ENCODE peak calls at places on chromosomes 4 and X, in four cellular contexts. D is SK-N-DZ; N is naive thymus-derived CD4-positive, alpha-beta T cell; K is NCI-H1417. L is an unnamed sample.

GRCh38 chr4:176150704-176151103 is 44.7 kb downstream of the SPATA4 start:
- DNase-seq in N (no peak), K (no peak), D (no peak), L (no peak)

GRCh38 chr4:21097026-21097425 is 396.8 kb downstream of the PACRGL start:
- DNase-seq in D (no peak), K (no peak), N (no peak), L (no peak)

GRCh38 chr4:73257995-73258667 is 467 bp downstream of the ANKRD17 start:
- DNase-seq in N (no peak), D (peak), K (peak), L (no peak)

GRCh38 chrX:111822191-111822590 is 53.8 kb upstream of the TRPC5OS start:
- DNase-seq in K (no peak), N (no peak), D (no peak), L (no peak)

GRCh38 chrX:118807151-118808017 is 16.2 kb upstream of the ZCCHC12 start:
- DNase-seq in D (peak), K (peak), N (peak), L (peak)

GRCh38 chr4:186104895-186105720 is 604 bp downstream of the FAM149A start:
- DNase-seq in K (peak), D (no peak), N (no peak), L (no peak)

GRCh38 chr4:152590179-152591031 is 54.5 kb upstream of the FBXW7 start:
- DNase-seq in N (no peak), D (no peak), K (no peak), L (no peak)

GRCh38 chr4:78138252-78138651 is 81.1 kb downstream of the FRAS1 start:
- DNase-seq in N (no peak), D (no peak), K (no peak), L (no peak)

GRCh38 chr4:128516568-128516967 is 229.0 kb upstream of the PGRMC2 start:
- DNase-seq in K (no peak), N (no peak), D (no peak), L (no peak)

GRCh38 chrX:74349387-74349786 is 45.4 kb downstream of the ZCCHC13 start:
- DNase-seq in K (no peak), D (no peak), N (no peak), L (no peak)

GRCh38 chrX:8504451-8504850 is 39.8 kb downstream of the VCX3B start:
- DNase-seq in D (no peak), N (no peak), K (no peak), L (no peak)

GRCh38 chrX:71859637-71860036 is 51.0 kb upstream of the NHSL2 start:
- DNase-seq in K (no peak), D (peak), N (peak), L (peak)

GRCh38 chr4:674172-675035 is at the start of the genes ATP5ME and MYL5:
- DNase-seq in N (peak), D (peak), K (peak), L (peak)

GRCh38 chr4:177632481-177632880 is 190.2 kb upstream of the AGA start:
- DNase-seq in D (no peak), N (no peak), K (no peak), L (no peak)

GRCh38 chr4:87058272-87059073 is 123.7 kb downstream of the AFF1 start:
- DNase-seq in D (peak), N (no peak), K (no peak), L (no peak)

GRCh38 chr4:1712216-1713002 is at the start of gene SLBP:
- DNase-seq in K (peak), N (peak), D (peak), L (peak)

GRCh38 chr4:112509243-112510190 is 6.5 kb downstream of the NEUROG2 start:
- DNase-seq in D (no peak), N (no peak), K (peak), L (no peak)

GRCh38 chr4:48669086-48669485 is 111.0 kb downstream of the FRYL start:
- DNase-seq in N (no peak), D (no peak), K (no peak), L (no peak)

GRCh38 chr4:110195561-110196205 is 2.7 kb downstream of the ELOVL6 start:
- DNase-seq in N (peak), D (peak), K (peak), L (no peak)

GRCh38 chr4:39348371-39349265 is 17.5 kb downstream of the RFC1 start:
- DNase-seq in K (no peak), D (no peak), N (no peak), L (no peak)

GRCh38 chrX:14673764-14674163 is 144.4 kb downstream of the GLRA2 start:
- DNase-seq in D (no peak), K (peak), N (no peak), L (no peak)

GRCh38 chrX:142661696-142662095 is 364.0 kb upstream of the SPANXN4 start:
- DNase-seq in N (no peak), D (no peak), K (no peak), L (no peak)

GRCh38 chrX:24347871-24348270 is 12.6 kb upstream of the SUPT20HL1 start:
- DNase-seq in D (no peak), N (no peak), K (no peak), L (no peak)

GRCh38 chr4:185535818-185536729 is 767 bp upstream of the PDLIM3 start:
- DNase-seq in K (no peak), N (no peak), D (peak), L (no peak)

GRCh38 chrX:12138366-12139313 is at the start of gene FRMPD4:
- DNase-seq in N (no peak), D (no peak), K (peak), L (no peak)

GRCh38 chrX:150464001-150464400 is 100.9 kb downstream of the MAMLD1 start:
- DNase-seq in N (no peak), K (no peak), D (no peak), L (no peak)

GRCh38 chr4:151331276-151332042 is 6.1 kb upstream of the SH3D19 start:
- DNase-seq in D (no peak), K (no peak), N (no peak), L (no peak)

GRCh38 chr4:24675723-24676122 is 91.4 kb upstream of the DHX15 start:
- DNase-seq in D (no peak), N (no peak), K (no peak), L (no peak)